ENCODE peak calls at places on chromosomes 11 and 22, in seven cellular contexts. O, J, I, D, H, V and T are unnamed samples.

GRCh38 chr11:61336171-61336935 is 3.3 kb downstream of the TKFC start:
- DNase-seq in O (peak), J (peak), I (peak), D (peak), H (no peak), V (peak), T (peak)

GRCh38 chr22:32042924-32043323 is at the start of gene SLC5A1:
- DNase-seq in O (no peak), J (no peak), I (no peak), D (no peak), H (no peak), V (no peak), T (no peak)

GRCh38 chr11:1920909-1921575 is 1.5 kb downstream of the TNNT3 start:
- DNase-seq in O (no peak), J (no peak), I (no peak), D (no peak), H (no peak), V (no peak), T (no peak)

GRCh38 chr11:74015919-74016684 is 7.2 kb upstream of the UCP3 start:
- DNase-seq in O (no peak), J (no peak), I (no peak), D (no peak), H (no peak), V (no peak), T (no peak)

GRCh38 chr11:114280696-114281095 is 15.5 kb upstream of the NNMT start:
- DNase-seq in O (peak), J (peak), I (peak), D (peak), H (peak), V (peak), T (peak)

GRCh38 chr11:56637500-56637899 is 4.7 kb downstream of the OR5AP2 start:
- DNase-seq in O (no peak), J (no peak), I (no peak), D (no peak), H (no peak), V (no peak), T (no peak)

GRCh38 chr11:95699631-95700470 is 89.7 kb downstream of the FAM76B start:
- DNase-seq in O (no peak), J (no peak), I (no peak), D (no peak), H (no peak), V (peak), T (peak)

GRCh38 chr11:46472662-46472994 is 81.1 kb upstream of the CHRM4 start:
- DNase-seq in O (no peak), J (no peak), I (no peak), D (no peak), H (no peak), V (no peak), T (no peak)

GRCh38 chr22:35883028-35883620 is 145.5 kb downstream of the RBFOX2 start:
- DNase-seq in O (peak), J (peak), I (no peak), D (no peak), H (no peak), V (peak), T (peak)

GRCh38 chr11:425301-425700 is 10.5 kb upstream of the SIGIRR start:
- DNase-seq in O (no peak), J (no peak), I (no peak), D (no peak), H (no peak), V (no peak), T (no peak)

GRCh38 chr22:30892286-30892685 is 76.3 kb downstream of the MORC2 start:
- DNase-seq in O (no peak), J (no peak), I (no peak), D (peak), H (no peak), V (no peak), T (no peak)

GRCh38 chr11:6418199-6418957 is 516 bp downstream of the APBB1 start:
- DNase-seq in O (peak), J (no peak), I (no peak), D (no peak), H (no peak), V (peak), T (peak)

GRCh38 chr22:30205281-30206115 is 41.1 kb downstream of the LIF start:
- DNase-seq in O (no peak), J (no peak), I (no peak), D (no peak), H (peak), V (peak), T (peak)

GRCh38 chr22:46887978-46888377 is 125.5 kb downstream of the TBC1D22A start:
- DNase-seq in O (no peak), J (no peak), I (no peak), D (no peak), H (no peak), V (no peak), T (no peak)

GRCh38 chr11:64078294-64078693 is 42.6 kb downstream of the FLRT1 start:
- DNase-seq in O (no peak), J (no peak), I (no peak), D (no peak), H (no peak), V (no peak), T (no peak)

GRCh38 chr11:9362393-9362863 is 22.0 kb upstream of the IPO7 start:
- DNase-seq in O (no peak), J (no peak), I (no peak), D (no peak), H (no peak), V (no peak), T (no peak)

GRCh38 chr22:50170453-50171318 is at the start of gene PANX2:
- DNase-seq in O (no peak), J (no peak), I (no peak), D (no peak), H (no peak), V (no peak), T (peak)